ENCODE peak calls at places on chromosomes 6 and 20, in four cellular contexts. C, O, B and D are unnamed samples.

GRCh38 chr20:8036771-8037170 is 17.2 kb upstream of the TMX4 start:
- DNase-seq in C (no peak), O (no peak), B (no peak), D (no peak)

GRCh38 chr20:52348434-52348833 is 156.9 kb upstream of the ZFP64 start:
- DNase-seq in C (no peak), O (no peak), B (no peak), D (no peak)

GRCh38 chr20:43761396-43762340 is 34.9 kb upstream of the GTSF1L start:
- DNase-seq in C (no peak), O (no peak), B (no peak), D (no peak)

GRCh38 chr6:63509652-63510352 is 62.5 kb upstream of the LOC128125822 start:
- DNase-seq in C (no peak), O (peak; percentile 80), B (no peak), D (no peak)

GRCh38 chr20:5104479-5104878 is 15.3 kb downstream of the PCNA start:
- DNase-seq in C (no peak), O (no peak), B (no peak), D (no peak)

GRCh38 chr20:13113731-13114130 is 105.0 kb downstream of the SPTLC3 start:
- DNase-seq in C (no peak), O (no peak), B (no peak), D (no peak)

GRCh38 chr6:15358579-15359327 is 112.9 kb downstream of the JARID2 start:
- DNase-seq in C (no peak), O (no peak), B (no peak), D (no peak)

GRCh38 chr6:819122-819521 is 126.2 kb upstream of the EXOC2 start:
- DNase-seq in C (no peak), O (no peak), B (no peak), D (no peak)

GRCh38 chr20:39876974-39877615 is 811.9 kb downstream of the MAFB start:
- DNase-seq in C (no peak), O (no peak), B (no peak), D (no peak)

GRCh38 chr6:112214749-112215269 is 39.6 kb downstream of the LAMA4 start:
- DNase-seq in C (no peak), O (no peak), B (no peak), D (no peak)

GRCh38 chr20:58706975-58707681 is 14.5 kb downstream of the NPEPL1 start:
- DNase-seq in C (no peak), O (no peak), B (no peak), D (no peak)

GRCh38 chr6:27669278-27669797 is 196.4 kb upstream of the ZNF184 start:
- DNase-seq in C (no peak), O (peak; percentile 38), B (no peak), D (no peak)

GRCh38 chr6:21005816-21006553 is 471.7 kb downstream of the CDKAL1 start:
- DNase-seq in C (no peak), O (no peak), B (no peak), D (no peak)

GRCh38 chr20:33636776-33637175 is 25.4 kb upstream of the C20orf144 start:
- DNase-seq in C (no peak), O (no peak), B (no peak), D (peak; percentile 21)

GRCh38 chr6:99079058-99079457 is 131.3 kb upstream of the FBXL4 start:
- DNase-seq in C (no peak), O (no peak), B (no peak), D (no peak)

GRCh38 chr6:159701413-159701999 is 8.5 kb upstream of the SOD2 start:
- DNase-seq in C (no peak), O (no peak), B (no peak), D (no peak)

GRCh38 chr6:89298680-89299450 is 16.2 kb downstream of the GABRR2 start:
- DNase-seq in C (peak; percentile 16), O (no peak), B (no peak), D (no peak)

GRCh38 chr6:89295981-89296380 is 19.1 kb downstream of the GABRR2 start:
- DNase-seq in C (no peak), O (no peak), B (no peak), D (peak; percentile 56)

GRCh38 chr6:89301586-89302194 is 13.4 kb downstream of the GABRR2 start:
- DNase-seq in C (no peak), O (no peak), B (no peak), D (no peak)

GRCh38 chr6:89299451-89299850 is 15.6 kb downstream of the GABRR2 start:
- DNase-seq in C (no peak), O (no peak), B (no peak), D (no peak)

DNA sequence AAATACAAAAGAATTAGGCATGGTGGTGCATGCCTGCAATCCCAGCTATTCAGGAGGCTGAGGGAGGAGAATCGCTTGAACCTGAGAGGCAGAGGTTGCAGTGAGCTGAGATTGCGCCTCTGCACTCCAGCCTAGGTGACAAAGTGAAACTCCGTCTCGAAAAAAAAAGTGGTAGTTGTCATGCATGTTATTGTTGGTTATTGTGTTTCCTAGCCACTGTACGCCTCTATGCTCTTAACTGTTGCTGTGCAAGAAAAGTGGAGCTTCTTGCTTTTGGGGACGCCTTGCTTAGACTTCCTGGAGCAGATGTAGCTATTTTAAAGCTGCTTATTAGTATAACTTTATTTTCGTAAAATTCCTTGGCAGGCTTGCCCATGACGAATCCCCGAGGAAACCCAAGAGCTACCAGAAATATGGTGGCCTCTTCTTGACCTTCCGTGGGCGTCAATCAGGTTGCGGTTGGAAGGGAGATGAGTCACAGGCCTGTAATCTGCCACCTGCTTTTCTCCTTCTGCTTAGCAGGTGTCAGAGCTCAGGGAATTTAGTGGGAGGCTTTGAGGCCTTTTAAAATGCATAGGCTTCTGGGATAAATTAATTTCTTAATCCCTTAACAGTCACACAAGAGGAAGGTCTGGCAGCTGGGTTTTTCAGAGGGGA is 17.3 kb downstream of the GABRR2 start:
- DNase-seq in C (peak; percentile 43), O (peak; percentile 35), B (no peak), D (no peak)
- H3K27ac ChIP-seq in C (peak overlapping the region; percentile 83), O (no peak overlapping the region), B (no peak overlapping the region), D (no peak overlapping the region)

GRCh38 chr6:12327391-12327790 is 37.2 kb downstream of the EDN1 start:
- DNase-seq in C (no peak), O (no peak), B (no peak), D (no peak)

GRCh38 chr6:12325872-12326271 is 35.7 kb downstream of the EDN1 start:
- DNase-seq in C (no peak), O (no peak), B (no peak), D (no peak)

GRCh38 chr6:12324741-12325140 is 34.6 kb downstream of the EDN1 start:
- DNase-seq in C (no peak), O (no peak), B (no peak), D (no peak)

GRCh38 chr6:12328701-12329100 is 38.5 kb downstream of the EDN1 start:
- DNase-seq in C (no peak), O (no peak), B (no peak), D (no peak)

DNA sequence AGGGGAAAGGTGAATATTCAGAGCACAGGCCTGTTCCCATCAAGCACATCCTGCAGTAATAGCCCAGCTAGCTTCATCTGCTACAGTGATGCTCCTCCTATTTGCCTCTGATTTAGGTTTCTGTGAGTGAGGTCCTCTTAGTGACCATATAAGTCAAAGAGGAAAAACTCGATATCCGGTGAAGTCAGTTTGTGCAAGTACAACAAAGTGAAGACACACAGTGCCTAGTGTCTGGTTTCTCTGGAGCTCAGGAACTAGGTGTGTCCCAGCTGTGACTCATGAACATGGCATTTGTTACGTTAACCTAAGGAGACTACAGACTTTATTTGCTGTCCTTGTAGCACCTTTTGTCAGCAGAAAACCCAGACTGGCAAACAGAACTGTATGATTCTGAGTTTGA is 33.9 kb downstream of the EDN1 start:
- DNase-seq in C (no peak), O (no peak), B (no peak), D (no peak)
- H3K27ac ChIP-seq in C (no peak overlapping the region), O (no peak overlapping the region), B (peak overlapping the region; percentile 63), D (no peak overlapping the region)

DNA sequence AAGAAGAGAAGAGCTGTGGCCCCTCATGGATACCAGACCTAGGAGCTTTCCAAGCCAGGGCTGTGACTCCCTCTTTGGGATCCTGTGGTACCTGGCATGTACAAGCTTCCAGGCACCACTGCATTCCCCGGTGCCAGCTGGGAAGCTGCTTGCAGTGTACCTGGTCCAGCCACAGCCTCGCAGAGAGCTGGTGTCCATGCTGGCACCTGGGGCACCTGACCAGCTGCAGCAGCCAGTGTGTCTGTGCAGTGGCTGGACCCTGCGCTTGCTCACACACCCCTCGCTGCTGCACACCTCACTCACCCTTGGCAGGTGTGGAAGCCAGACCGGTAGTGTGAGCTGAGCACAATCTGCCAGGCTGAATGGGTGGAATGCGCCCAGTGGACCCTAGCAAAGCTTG is 190.9 kb upstream of the MAN1A1 start:
- DNase-seq in C (no peak), O (no peak), B (peak; percentile 41), D (no peak)
- H3K27ac ChIP-seq in C (no peak overlapping the region), O (no peak overlapping the region), B (no peak overlapping the region), D (no peak overlapping the region)

GRCh38 chr6:139871844-139872510 is 497.5 kb upstream of the CITED2 start:
- DNase-seq in C (no peak), O (no peak), B (no peak), D (no peak)
- H3K27ac ChIP-seq in C (no peak overlapping the region), O (no peak overlapping the region), B (no peak overlapping the region), D (no peak overlapping the region)

GRCh38 chr6:157868835-157869234 is 45.8 kb downstream of the SNX9 start:
- DNase-seq in C (no peak), O (no peak), B (no peak), D (no peak)
- H3K27ac ChIP-seq in C (no peak overlapping the region), O (no peak overlapping the region), B (no peak overlapping the region), D (peak overlapping the region; percentile 3)